ENCODE peak calls at places on chromosomes 3 and 15, in eight cellular contexts. I is neural progenitor cell, N is spleen, Z is breast epithelium, R is cardiac fibroblast, F is endodermal cell, G is heart left ventricle, A is ovary. U is an unnamed sample.

GRCh38 chr3:193788189-193788946 is 195.4 kb downstream of the OPA1 start:
- DNase-seq in I (peak; percentile 90), N (no peak), Z (no peak), R (peak; percentile 70), F (peak; percentile 91), G (peak; percentile 73), A (peak; percentile 46), U (peak; percentile 73)

GRCh38 chr3:42473083-42473932 is 29.1 kb upstream of the VIPR1 start:
- DNase-seq in I (no peak), N (no peak), Z (peak; percentile 49), R (peak; percentile 95), F (no peak), G (no peak), A (no peak), U (peak; percentile 56)

GRCh38 chr3:11784962-11785361 is 61.7 kb downstream of the TAMM41 start:
- DNase-seq in I (no peak), N (no peak), Z (no peak), R (no peak), F (no peak), G (no peak), A (no peak), U (peak; percentile 51)

GRCh38 chr3:151362798-151363197 is 21.8 kb downstream of the P2RY12 start:
- DNase-seq in I (no peak), N (no peak), Z (no peak), R (peak; percentile 22), F (no peak), G (no peak), A (no peak), U (peak; percentile 18)

GRCh38 chr3:46946416-46946815 is 30.1 kb downstream of the CCDC12 start:
- DNase-seq in I (no peak), N (peak; percentile 74), Z (no peak), R (no peak), F (peak; percentile 74), G (no peak), A (no peak), U (no peak)

GRCh38 chr3:174125267-174125844 is 727.8 kb downstream of the NLGN1 start:
- DNase-seq in I (peak; percentile 59), N (no peak), Z (no peak), R (peak; percentile 62), F (peak; percentile 66), G (peak; percentile 6), A (no peak), U (peak; percentile 19)

GRCh38 chr3:186121271-186121670 is 12.4 kb upstream of the ETV5 start:
- DNase-seq in I (no peak), N (no peak), Z (no peak), R (no peak), F (no peak), G (no peak), A (no peak), U (no peak)

GRCh38 chr3:29176501-29176900 is 104.4 kb upstream of the RBMS3 start:
- DNase-seq in I (peak; percentile 70), N (no peak), Z (no peak), R (no peak), F (peak; percentile 47), G (peak; percentile 18), A (peak; percentile 23), U (no peak)

GRCh38 chr3:7640787-7641186 is 779.9 kb downstream of the GRM7 start:
- DNase-seq in I (no peak), N (no peak), Z (no peak), R (no peak), F (no peak), G (no peak), A (no peak), U (no peak)

GRCh38 chr3:138675393-138675792 is 66.8 kb downstream of the FAIM start:
- DNase-seq in I (no peak), N (no peak), Z (no peak), R (peak; percentile 28), F (no peak), G (no peak), A (no peak), U (peak; percentile 21)

GRCh38 chr15:20386198-20386597 is 155.4 kb downstream of the GOLGA6L6 start:
- DNase-seq in I (no peak), N (peak; percentile 58), Z (no peak), R (no peak), F (no peak), G (no peak), A (no peak), U (no peak)
- H3K4me3 ChIP-seq in I (no peak overlapping the region), N (no peak overlapping the region), Z (no peak overlapping the region), R (no peak overlapping the region), F (peak overlapping the region; percentile 0), G (no peak overlapping the region), A (no peak overlapping the region), U (no peak overlapping the region)

GRCh38 chr15:43440721-43441281 is 52.2 kb downstream of the TP53BP1 start:
- DNase-seq in I (peak; percentile 25), N (no peak), Z (peak; percentile 62), R (peak; percentile 99), F (peak; percentile 57), G (peak; percentile 25), A (no peak), U (peak; percentile 98)
- TF ChIP-seq CTCF in I (peak; percentile 10), N (peak; percentile 16), Z (peak; percentile 15), R (peak; percentile 45), F (peak; percentile 16), G (peak; percentile 32), A (peak; percentile 79), U (peak; percentile 54)

DNA sequence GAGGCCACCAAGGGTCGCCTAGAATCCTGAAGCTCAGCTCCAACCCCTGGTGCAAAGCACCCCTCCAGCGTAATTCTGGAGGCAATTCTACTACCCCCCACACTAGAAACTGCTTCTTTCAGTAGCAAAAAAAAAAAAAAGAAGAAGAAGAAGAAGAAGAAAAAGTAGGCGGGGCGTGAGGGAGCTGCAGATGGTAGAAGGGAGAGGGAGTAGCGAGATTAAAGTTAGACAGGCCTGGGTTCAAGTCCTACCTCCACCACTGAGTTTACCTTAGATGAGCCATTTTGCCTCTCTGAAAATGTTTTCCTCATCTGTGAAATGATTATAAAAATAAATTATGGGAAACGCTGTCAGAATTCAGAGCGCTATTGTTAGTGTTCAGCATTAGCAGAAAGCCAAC is 913 bp downstream of the FAM174B start:
- DNase-seq in I (no peak), N (no peak), Z (no peak), R (no peak), F (peak; percentile 46), G (no peak), A (no peak), U (no peak)
- H3K4me3 ChIP-seq in I (peak overlapping the region; percentile 66), N (peak overlapping the region; percentile 55), Z (peak overlapping the region; percentile 86), R (no peak overlapping the region), F (peak overlapping the region; percentile 79), G (peak overlapping the region; percentile 67), A (peak overlapping the region; percentile 47), U (no peak overlapping the region)

DNA sequence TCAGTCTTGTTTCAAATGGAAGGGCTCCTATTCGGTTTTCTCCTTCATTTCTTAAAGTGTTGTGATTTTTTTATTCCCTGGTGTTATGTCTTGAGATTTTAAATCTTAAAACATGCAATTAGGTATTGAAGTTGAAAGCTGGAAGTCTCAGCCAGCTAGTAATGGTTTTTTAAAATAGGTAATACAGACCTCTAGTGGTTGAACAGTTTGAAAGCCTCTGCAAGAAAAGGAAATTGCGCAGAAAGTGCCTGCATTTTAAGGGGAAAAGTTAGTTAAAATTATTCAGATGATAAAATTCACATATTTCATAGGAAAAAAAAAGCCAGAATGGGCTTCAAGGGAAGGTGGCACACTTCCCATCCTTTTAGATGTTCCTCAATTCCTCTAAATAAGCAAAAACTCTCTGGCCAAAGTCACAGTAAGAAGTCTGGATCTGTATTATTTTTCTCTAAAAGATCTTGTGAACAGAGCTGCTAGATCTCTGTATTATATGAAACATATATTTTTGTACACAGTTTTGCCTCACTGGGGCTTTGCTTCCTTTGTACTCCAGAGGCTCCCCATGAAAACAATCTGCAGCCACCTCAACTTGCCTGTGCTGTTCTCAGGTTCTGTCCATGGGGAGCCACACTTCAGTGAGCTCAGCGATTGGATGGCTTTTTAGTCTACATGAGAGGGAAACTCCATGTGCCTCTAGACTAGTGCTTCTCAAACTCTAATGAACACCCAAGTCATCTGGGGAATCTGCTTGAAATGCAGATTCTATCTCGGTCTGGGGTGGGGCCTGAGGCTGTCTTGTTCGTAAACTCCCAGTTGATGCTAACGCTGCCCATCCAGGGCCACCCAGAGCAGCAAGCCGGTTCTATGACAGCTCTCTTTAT is 21.5 kb downstream of the AGTR1 start:
- DNase-seq in I (peak; percentile 20), N (no peak), Z (no peak), R (peak; percentile 58), F (peak; percentile 54), G (no peak), A (no peak), U (peak; percentile 34)
- TF ChIP-seq CTCF in I (peak; percentile 60), N (no peak), Z (no peak), R (peak; percentile 53), F (peak; percentile 72), G (no peak), A (peak; percentile 33), U (peak; percentile 55)

GRCh38 chr3:134367412-134367811 is 6.8 kb downstream of the AMOTL2 start:
- DNase-seq in I (no peak), N (peak; percentile 64), Z (no peak), R (no peak), F (peak; percentile 75), G (no peak), A (no peak), U (no peak)
- H3K4me3 ChIP-seq in I (no peak overlapping the region), N (no peak overlapping the region), Z (no peak overlapping the region), R (no peak overlapping the region), F (no peak overlapping the region), G (no peak overlapping the region), A (no peak overlapping the region), U (no peak overlapping the region)

DNA sequence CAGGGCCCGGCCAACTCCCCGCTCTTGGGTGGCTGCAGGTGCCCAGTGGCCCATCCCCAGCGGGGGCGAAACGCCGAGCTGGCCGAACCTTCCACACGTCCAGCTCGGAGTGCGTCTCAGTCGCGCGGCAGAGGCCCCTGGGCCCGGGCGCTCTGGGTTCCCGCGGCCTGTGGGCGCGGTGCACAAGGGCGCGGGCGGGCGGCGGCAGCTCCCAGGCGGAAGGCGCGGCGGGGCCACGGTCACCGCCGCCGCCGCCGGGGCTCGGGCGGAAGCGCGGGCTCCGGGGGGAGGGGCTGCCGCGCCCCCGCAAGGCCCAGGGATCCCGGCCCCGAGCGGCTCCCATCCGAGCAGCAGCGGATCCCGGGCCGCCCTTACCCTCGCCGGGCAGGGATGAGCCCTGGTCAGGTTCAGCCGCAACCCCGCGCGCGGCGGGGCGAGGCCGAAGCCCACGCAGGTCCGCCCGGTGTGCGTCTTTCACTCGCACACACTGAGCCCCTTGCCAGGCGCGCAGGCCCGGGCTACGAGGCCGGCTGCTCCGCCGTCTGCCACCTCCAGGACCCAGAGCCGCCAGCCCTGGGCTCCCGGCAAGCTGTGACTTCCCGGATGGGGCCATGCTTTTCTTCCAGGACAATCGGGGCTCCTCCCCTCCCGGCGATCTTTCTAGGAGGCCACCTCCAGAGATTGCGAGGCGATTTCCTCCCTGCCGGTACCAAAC is 54.2 kb downstream of the CCDC54 start:
- DNase-seq in I (peak; percentile 82), N (peak; percentile 90), Z (peak; percentile 59), R (peak; percentile 70), F (peak; percentile 94), G (peak; percentile 78), A (peak; percentile 81), U (peak; percentile 61)
- TF ChIP-seq CTCF in I (no peak), N (no peak), Z (no peak), R (peak; percentile 11), F (no peak), G (no peak), A (no peak), U (peak; percentile 9)

U was measured in fibroblast of villous mesenchyme.